ENCODE peak calls at places on chromosomes 12 and 14, in seven cellular contexts. Z, K, X, B, Q, J and T are unnamed samples.

GRCh38 chr12:132904718-132905328 is 17.4 kb upstream of the CHFR start:
- DNase-seq in Z (peak), K (no peak), X (peak), B (no peak), Q (peak), J (peak), T (no peak)

GRCh38 chr12:79408665-79409064 is 282.1 kb downstream of the PAWR start:
- DNase-seq in Z (no peak), K (no peak), X (no peak), B (no peak), Q (no peak), J (no peak), T (no peak)

GRCh38 chr12:116739381-116739887 is 1.3 kb downstream of the RNFT2 start:
- DNase-seq in Z (no peak), K (no peak), X (no peak), B (no peak), Q (no peak), J (no peak), T (no peak)

GRCh38 chr12:79926951-79927350 is 7.9 kb downstream of the PPP1R12A start:
- DNase-seq in Z (no peak), K (no peak), X (no peak), B (no peak), Q (no peak), J (no peak), T (no peak)

GRCh38 chr12:101935769-101936741 is 58.7 kb downstream of the DRAM1 start:
- DNase-seq in Z (peak), K (no peak), X (peak), B (no peak), Q (peak), J (peak), T (no peak)

GRCh38 chr12:27163048-27163715 is 80.8 kb upstream of the C12orf71 start:
- DNase-seq in Z (peak), K (no peak), X (no peak), B (no peak), Q (no peak), J (no peak), T (peak)

GRCh38 chr14:56702515-56702914 is 107.8 kb downstream of the OTX2 start:
- DNase-seq in Z (peak), K (no peak), X (no peak), B (no peak), Q (no peak), J (no peak), T (no peak)

GRCh38 chr14:61229475-61229888 is 51.7 kb downstream of the TMEM30B start:
- DNase-seq in Z (no peak), K (no peak), X (no peak), B (no peak), Q (no peak), J (no peak), T (no peak)

GRCh38 chr12:109393437-109394345 is 46.0 kb downstream of the MYO1H start:
- DNase-seq in Z (peak), K (peak), X (peak), B (peak), Q (peak), J (peak), T (peak)

GRCh38 chr14:89695846-89696245 is 258.7 kb downstream of the EFCAB11 start:
- DNase-seq in Z (no peak), K (no peak), X (no peak), B (no peak), Q (no peak), J (no peak), T (no peak)

GRCh38 chr12:67161322-67161918 is 107.7 kb upstream of the CAND1 start:
- DNase-seq in Z (peak), K (peak), X (peak), B (peak), Q (peak), J (peak), T (peak)

GRCh38 chr12:53048780-53049401 is 974 bp upstream of the TNS2 start:
- DNase-seq in Z (peak), K (peak), X (peak), B (no peak), Q (peak), J (peak), T (peak)

GRCh38 chr12:22230280-22230794 is 104.2 kb downstream of the ST8SIA1 start:
- DNase-seq in Z (no peak), K (no peak), X (peak), B (no peak), Q (no peak), J (no peak), T (peak)

GRCh38 chr12:21677622-21678277 is 20.1 kb upstream of the LDHB start:
- DNase-seq in Z (no peak), K (no peak), X (no peak), B (no peak), Q (peak), J (no peak), T (no peak)

GRCh38 chr14:97283450-97284230 is 486.5 kb downstream of the VRK1 start:
- DNase-seq in Z (no peak), K (no peak), X (no peak), B (no peak), Q (no peak), J (no peak), T (no peak)

GRCh38 chr12:6839482-6840201 is 1.1 kb upstream of the GNB3 start:
- DNase-seq in Z (peak), K (no peak), X (no peak), B (no peak), Q (no peak), J (peak), T (no peak)

GRCh38 chr14:102058146-102058545 is 28.7 kb downstream of the HSP90AA1 start:
- DNase-seq in Z (no peak), K (no peak), X (no peak), B (no peak), Q (no peak), J (no peak), T (no peak)

GRCh38 chr12:47886471-47887240 is 18.1 kb downstream of the VDR start:
- DNase-seq in Z (no peak), K (no peak), X (no peak), B (no peak), Q (no peak), J (no peak), T (peak)

GRCh38 chr12:123006977-123007376 is 26.5 kb downstream of the ARL6IP4 start:
- DNase-seq in Z (no peak), K (no peak), X (peak), B (no peak), Q (no peak), J (no peak), T (no peak)

GRCh38 chr12:132550014-132550802 is 60.2 kb downstream of the LRCOL1 start:
- DNase-seq in Z (peak), K (no peak), X (no peak), B (no peak), Q (no peak), J (no peak), T (no peak)

GRCh38 chr12:121894633-121895032 is 6.0 kb downstream of the PSMD9 start:
- DNase-seq in Z (peak), K (no peak), X (peak), B (no peak), Q (peak), J (no peak), T (peak)

GRCh38 chr12:65725376-65725775 is 98.9 kb upstream of the HMGA2 start:
- DNase-seq in Z (no peak), K (no peak), X (peak), B (no peak), Q (no peak), J (no peak), T (no peak)

GRCh38 chr14:64721391-64721791 is 17.2 kb downstream of the PLEKHG3 start:
- DNase-seq in Z (no peak), K (no peak), X (peak), B (no peak), Q (no peak), J (peak), T (no peak)

GRCh38 chr12:58443981-58444371 is 476.3 kb downstream of the LRIG3 start:
- DNase-seq in Z (no peak), K (no peak), X (no peak), B (no peak), Q (no peak), J (peak), T (no peak)

GRCh38 chr12:20477691-20478090 is 109.4 kb downstream of the PDE3A start:
- DNase-seq in Z (peak), K (no peak), X (no peak), B (no peak), Q (no peak), J (no peak), T (no peak)

GRCh38 chr12:75289678-75290200 is 40.4 kb downstream of the CAPS2 start:
- DNase-seq in Z (no peak), K (peak), X (peak), B (peak), Q (no peak), J (no peak), T (peak)

GRCh38 chr12:50556273-50556672 is 51.5 kb downstream of the DIP2B start:
- DNase-seq in Z (no peak), K (no peak), X (no peak), B (no peak), Q (no peak), J (no peak), T (no peak)

GRCh38 chr14:98494582-98494981 is 777.4 kb downstream of the BCL11B start:
- DNase-seq in Z (no peak), K (no peak), X (no peak), B (peak), Q (peak), J (no peak), T (no peak)

GRCh38 chr14:70964492-70964891 is 57.2 kb downstream of the PCNX1 start:
- DNase-seq in Z (no peak), K (no peak), X (no peak), B (no peak), Q (no peak), J (no peak), T (no peak)

GRCh38 chr14:31208546-31209424 is 1.2 kb upstream of the HECTD1 start:
- DNase-seq in Z (no peak), K (no peak), X (no peak), B (no peak), Q (peak), J (peak), T (no peak)

GRCh38 chr14:47507866-47508265 is 167.5 kb downstream of the MDGA2 start:
- DNase-seq in Z (no peak), K (no peak), X (no peak), B (no peak), Q (no peak), J (no peak), T (no peak)

GRCh38 chr12:105933671-105934665 is 204.8 kb downstream of the NUAK1 start:
- DNase-seq in Z (no peak), K (peak), X (peak), B (no peak), Q (no peak), J (peak), T (peak)

GRCh38 chr12:101945361-101946232 is 68.2 kb downstream of the DRAM1 start:
- DNase-seq in Z (no peak), K (no peak), X (peak), B (no peak), Q (no peak), J (peak), T (no peak)